ENCODE peak calls at places on chromosome 21, in four cellular contexts. L is neural progenitor cell, Q is spleen, X is fibroblast of villous mesenchyme. U is an unnamed sample.
A peak's percentile ranks its signal among the peaks of the same experiment; 100 is the strongest.

GRCh38 chr21:26939532-26940181 is 27.2 kb downstream of the ADAMTS5 start:
- DNase-seq in L (no peak), Q (no peak), X (no peak), U (no peak)

GRCh38 chr21:30146558-30147282 is 19.9 kb downstream of the CLDN17 start:
- DNase-seq in L (no peak), Q (no peak), X (no peak), U (no peak)

GRCh38 chr21:28754862-28755261 is 237.8 kb downstream of the LTN1 start:
- DNase-seq in L (no peak), Q (no peak), X (no peak), U (no peak)

GRCh38 chr21:41187537-41188025 is 19.6 kb downstream of the BACE2 start:
- DNase-seq in L (no peak), Q (no peak), X (no peak), U (no peak)

GRCh38 chr21:40466893-40467483 is 380.0 kb downstream of the DSCAM start:
- DNase-seq in L (peak; percentile 33), Q (no peak), X (no peak), U (peak; percentile 1)

GRCh38 chr21:42269382-42269781 is 45.8 kb downstream of the TFF3 start:
- DNase-seq in L (no peak), Q (no peak), X (no peak), U (no peak)

GRCh38 chr21:46050651-46051378 is 47.1 kb upstream of the COL6A2 start:
- DNase-seq in L (no peak), Q (no peak), X (no peak), U (no peak)

GRCh38 chr21:28294046-28294445 is 698.6 kb downstream of the LTN1 start:
- DNase-seq in L (no peak), Q (no peak), X (peak; percentile 88), U (peak; percentile 88)

GRCh38 chr21:46115441-46116188 is 17.7 kb downstream of the COL6A2 start:
- DNase-seq in L (no peak), Q (peak; percentile 33), X (no peak), U (no peak)

GRCh38 chr21:26441081-26441610 is 131.9 kb downstream of the CYYR1 start:
- DNase-seq in L (no peak), Q (no peak), X (peak; percentile 8), U (no peak)

GRCh38 chr21:35178812-35179211 is 129.7 kb upstream of the RUNX1 start:
- DNase-seq in L (no peak), Q (no peak), X (no peak), U (no peak)

GRCh38 chr21:31872452-31873274 is at the start of gene HUNK:
- DNase-seq in L (peak; percentile 86), Q (peak; percentile 71), X (peak; percentile 11), U (peak; percentile 7)

GRCh38 chr21:36359185-36359584 is 26.0 kb upstream of the CHAF1B start:
- DNase-seq in L (no peak), Q (no peak), X (no peak), U (no peak)

GRCh38 chr21:9759972-9760371 is 761.4 kb upstream of the TPTE start:
- DNase-seq in L (no peak), Q (no peak), X (no peak), U (no peak)

GRCh38 chr21:26061437-26061836 is 109.1 kb downstream of the APP start:
- DNase-seq in L (no peak), Q (no peak), X (peak; percentile 97), U (peak; percentile 88)

GRCh38 chr21:42063578-42064521 is 7.3 kb upstream of the UMODL1 start:
- DNase-seq in L (peak; percentile 39), Q (peak; percentile 93), X (no peak), U (no peak)

GRCh38 chr21:39630827-39631226 is 18.1 kb downstream of the B3GALT5 start:
- DNase-seq in L (no peak), Q (no peak), X (no peak), U (no peak)

GRCh38 chr21:28769683-28770082 is 223.0 kb downstream of the LTN1 start:
- DNase-seq in L (no peak), Q (no peak), X (no peak), U (peak; percentile 29)

GRCh38 chr21:38938343-38938742 is 132.6 kb downstream of the ETS2 start:
- DNase-seq in L (peak; percentile 66), Q (no peak), X (peak; percentile 34), U (peak; percentile 35)

GRCh38 chr21:34996304-34997081 is 52.6 kb downstream of the RUNX1 start:
- DNase-seq in L (no peak), Q (no peak), X (peak; percentile 75), U (peak; percentile 81)

GRCh38 chr21:34844924-34845238 is 176.1 kb downstream of the CLIC6 start:
- DNase-seq in L (no peak), Q (no peak), X (no peak), U (no peak)

GRCh38 chr21:28793043-28793442 is 199.6 kb downstream of the LTN1 start:
- DNase-seq in L (peak; percentile 21), Q (no peak), X (peak; percentile 76), U (peak; percentile 74)

GRCh38 chr21:36325373-36326010 is 5.5 kb downstream of the MORC3 start:
- DNase-seq in L (no peak), Q (no peak), X (no peak), U (no peak)

GRCh38 chr21:41940431-41940830 is 13.4 kb downstream of the C2CD2 start:
- DNase-seq in L (no peak), Q (no peak), X (no peak), U (no peak)

GRCh38 chr21:27813750-27814149 is 846.9 kb upstream of the ADAMTS5 start:
- DNase-seq in L (peak; percentile 2), Q (no peak), X (peak; percentile 35), U (no peak)

GRCh38 chr21:39184050-39184980 is 1.1 kb upstream of the PSMG1 start:
- DNase-seq in L (no peak), Q (no peak), X (peak; percentile 21), U (no peak)

GRCh38 chr21:14070049-14070893 is 140.5 kb downstream of the LIPI start:
- DNase-seq in L (no peak), Q (no peak), X (no peak), U (no peak)

GRCh38 chr21:22900511-22900910 is 1902.3 kb downstream of the NCAM2 start:
- DNase-seq in L (no peak), Q (no peak), X (peak; percentile 18), U (no peak)

GRCh38 chr21:42219606-42220137 is 732 bp downstream of the ABCG1 start:
- DNase-seq in L (peak; percentile 57), Q (peak; percentile 92), X (no peak), U (no peak)

GRCh38 chr21:39006653-39007417 is 176.4 kb downstream of the PSMG1 start:
- DNase-seq in L (no peak), Q (no peak), X (no peak), U (peak; percentile 90)

GRCh38 chr21:35048706-35049617 is at the start of gene RUNX1:
- DNase-seq in L (no peak), Q (peak; percentile 90), X (peak; percentile 41), U (peak; percentile 53)

GRCh38 chr21:27397578-27397977 is 430.7 kb upstream of the ADAMTS5 start:
- DNase-seq in L (no peak), Q (no peak), X (no peak), U (no peak)

GRCh38 chr21:25424674-25425073 is 182.6 kb downstream of the MRPL39 start:
- DNase-seq in L (no peak), Q (no peak), X (no peak), U (no peak)

GRCh38 chr21:44612029-44612486 is at the start of gene KRTAP10-8:
- DNase-seq in L (no peak), Q (no peak), X (no peak), U (no peak)

GRCh38 chr21:44614161-44614631 is 2.3 kb downstream of the KRTAP10-8 start:
- DNase-seq in L (no peak), Q (no peak), X (no peak), U (no peak)

GRCh38 chr21:44614961-44615391 is 3.1 kb downstream of the KRTAP10-8 start:
- DNase-seq in L (no peak), Q (no peak), X (no peak), U (no peak)

GRCh38 chr21:44612669-44613229 is 870 bp downstream of the KRTAP10-8 start:
- DNase-seq in L (no peak), Q (no peak), X (no peak), U (no peak)

GRCh38 chr21:44613386-44614155 is 1.7 kb downstream of the KRTAP10-8 start:
- DNase-seq in L (no peak), Q (no peak), X (no peak), U (no peak)
- H3K4me3 ChIP-seq in L (no peak overlapping the region), Q (no peak overlapping the region), X (no peak overlapping the region), U (no peak overlapping the region)

DNA sequence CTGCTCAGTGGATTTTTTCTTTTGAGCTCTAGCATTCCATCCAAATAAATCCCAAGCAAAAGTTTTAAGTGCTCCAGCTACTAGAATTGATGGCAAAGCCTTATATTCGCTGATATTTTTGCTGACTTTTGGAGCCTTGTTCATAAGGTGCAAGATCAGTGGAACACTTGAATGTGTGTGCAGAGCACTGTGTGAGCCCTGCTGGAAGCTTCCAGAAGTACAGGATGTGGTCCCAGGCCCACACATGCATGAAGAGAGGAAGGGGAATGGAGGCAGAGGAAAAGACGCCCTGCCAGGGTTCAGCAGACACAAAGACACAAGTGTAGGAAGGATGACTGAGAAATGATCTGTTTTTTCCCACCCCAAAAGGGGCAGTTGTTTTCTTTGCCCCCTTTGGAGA is 169.4 kb downstream of the KCNJ6 start:
- DNase-seq in L (no peak), Q (no peak), X (no peak), U (no peak)
- TF ChIP-seq CTCF in L (no peak), Q (no peak), X (peak; percentile 25), U (no peak)

GRCh38 chr21:44024895-44025353 is 12.8 kb downstream of the TRAPPC10 start:
- DNase-seq in L (peak; percentile 31), Q (no peak), X (peak; percentile 83), U (peak; percentile 79)
- H3K4me3 ChIP-seq in L (no peak overlapping the region), Q (no peak overlapping the region), X (no peak overlapping the region), U (no peak overlapping the region)

GRCh38 chr21:33203371-33203724 is 26.4 kb upstream of the IFNAR2 start:
- DNase-seq in L (no peak), Q (no peak), X (no peak), U (no peak)

GRCh38 chr21:33202464-33203363 is 27.0 kb upstream of the IFNAR2 start:
- DNase-seq in L (no peak), Q (no peak), X (no peak), U (no peak)

GRCh38 chr21:33207471-33208149 is 22.1 kb upstream of the IFNAR2 start:
- DNase-seq in L (no peak), Q (no peak), X (no peak), U (no peak)

GRCh38 chr21:33206771-33207290 is 22.9 kb upstream of the IFNAR2 start:
- DNase-seq in L (no peak), Q (peak; percentile 84), X (no peak), U (no peak)

GRCh38 chr21:33205476-33205875 is 24.3 kb upstream of the IFNAR2 start:
- DNase-seq in L (no peak), Q (no peak), X (no peak), U (no peak)
- TF ChIP-seq CTCF in L (no peak), Q (peak; percentile 38), X (no peak), U (no peak)

GRCh38 chr21:16125274-16125673 is 395.5 kb downstream of the USP25 start:
- DNase-seq in L (no peak), Q (no peak), X (peak; percentile 30), U (no peak)

GRCh38 chr21:16124397-16125130 is 394.8 kb downstream of the USP25 start:
- DNase-seq in L (no peak), Q (no peak), X (peak; percentile 87), U (peak; percentile 94)
- H3K4me3 ChIP-seq in L (no peak overlapping the region), Q (no peak overlapping the region), X (peak overlapping the region; percentile 23), U (peak overlapping the region; percentile 19)